ENCODE peak calls at places on chromosomes 13 and 19, in nine cellular contexts. M, J, I, U, A, H, Q, D and O are unnamed samples.

GRCh38 chr19:16366433-16367268 is 42.0 kb downstream of the KLF2 start:
- DNase-seq in U (no peak), I (no peak), D (no peak), H (no peak), A (no peak), M (no peak), J (no peak), Q (no peak), O (no peak)

GRCh38 chr13:102825921-102826706 is 19.7 kb upstream of the ERCC5 start:
- DNase-seq in Q (no peak), H (peak; percentile 96), J (no peak), A (peak; percentile 71), D (no peak), M (peak; percentile 93), U (peak; percentile 95), I (no peak), O (peak; percentile 95)

GRCh38 chr19:7605490-7606222 is 10.0 kb downstream of the CAMSAP3 start:
- DNase-seq in M (no peak), I (no peak), D (no peak), Q (no peak), H (peak; percentile 19), A (no peak), U (no peak), J (no peak), O (peak; percentile 40)

GRCh38 chr19:40976724-40977123 is 14.4 kb upstream of the CYP2B6 start:
- DNase-seq in M (no peak), A (no peak), Q (no peak), H (no peak), I (no peak), D (no peak), U (no peak), J (no peak), O (no peak)

GRCh38 chr13:41941174-41941573 is 19.7 kb downstream of the VWA8 start:
- DNase-seq in I (no peak), D (no peak), H (peak; percentile 34), J (no peak), A (no peak), Q (no peak), M (no peak), U (no peak), O (peak; percentile 44)

GRCh38 chr19:6060600-6061391 is 49.5 kb downstream of the RFX2 start:
- DNase-seq in H (no peak), U (peak; percentile 88), Q (no peak), A (no peak), J (no peak), I (peak; percentile 56), D (no peak), M (no peak), O (peak; percentile 17)

GRCh38 chr19:49430172-49430677 is 5.0 kb downstream of the GFY start:
- DNase-seq in J (no peak), A (no peak), I (no peak), Q (no peak), D (no peak), M (no peak), U (no peak), H (no peak), O (no peak)

GRCh38 chr19:45404557-45405434 is at the start of gene PPP1R13L:
- DNase-seq in A (no peak), Q (no peak), I (peak; percentile 88), M (peak; percentile 42), J (peak; percentile 69), D (peak; percentile 89), U (peak; percentile 82), H (peak; percentile 85), O (peak; percentile 90)

GRCh38 chr13:42039946-42040729 is 8.3 kb upstream of the DGKH start:
- DNase-seq in U (peak; percentile 84), D (peak; percentile 95), A (peak; percentile 69), J (peak; percentile 65), H (peak; percentile 90), M (no peak), I (peak; percentile 90), Q (peak; percentile 89), O (peak; percentile 94)

GRCh38 chr19:41426952-41427646 is at the start of gene B3GNT8:
- DNase-seq in D (peak; percentile 90), A (peak; percentile 11), Q (peak; percentile 71), J (peak; percentile 36), H (peak; percentile 70), U (peak; percentile 69), M (no peak), I (peak; percentile 85), O (peak; percentile 79)

GRCh38 chr13:50691682-50692263 is 151.7 kb downstream of the DLEU7 start:
- DNase-seq in I (no peak), Q (no peak), A (no peak), H (no peak), M (no peak), U (no peak), J (no peak), D (no peak), O (no peak)

GRCh38 chr19:33239223-33239975 is 13.7 kb upstream of the SLC7A10 start:
- DNase-seq in D (no peak), J (no peak), U (no peak), A (no peak), Q (no peak), H (no peak), M (no peak), I (no peak), O (no peak)

GRCh38 chr13:45875951-45876350 is 24.4 kb upstream of the SIAH3 start:
- DNase-seq in D (no peak), I (no peak), H (no peak), U (no peak), Q (no peak), A (no peak), J (no peak), M (no peak), O (no peak)

GRCh38 chr13:80441968-80442367 is 101.0 kb upstream of the SPRY2 start:
- DNase-seq in Q (no peak), M (no peak), A (no peak), H (no peak), J (no peak), I (no peak), D (no peak), U (no peak), O (peak; percentile 75)

GRCh38 chr19:36821758-36822157 is 16.4 kb downstream of the ZNF790 start:
- DNase-seq in J (no peak), A (no peak), D (no peak), M (no peak), I (no peak), Q (no peak), U (no peak), H (no peak), O (no peak)

GRCh38 chr19:36819130-36819630 is 19.0 kb downstream of the ZNF790 start:
- DNase-seq in A (no peak), D (no peak), H (peak; percentile 3), J (no peak), M (no peak), U (no peak), I (no peak), Q (no peak), O (peak; percentile 1)
- H3K4me3 ChIP-seq in A (no peak overlapping the region), D (no peak overlapping the region), H (no peak overlapping the region), J (no peak overlapping the region), M (no peak overlapping the region), U (no peak overlapping the region), I (no peak overlapping the region), Q (no peak overlapping the region), O (no peak overlapping the region)

GRCh38 chr13:113454936-113455335 is 1.6 kb upstream of the ADPRHL1 start:
- DNase-seq in Q (no peak), U (no peak), H (no peak), M (no peak), D (no peak), J (no peak), A (no peak), I (no peak), O (no peak)

GRCh38 chr13:113452942-113453901 is at the start of gene ADPRHL1:
- DNase-seq in M (no peak), A (no peak), U (no peak), J (no peak), Q (no peak), H (no peak), D (peak; percentile 72), I (no peak), O (no peak)

GRCh38 chr13:113451951-113452421 is 1.3 kb downstream of the ADPRHL1 start:
- DNase-seq in U (no peak), H (no peak), A (no peak), Q (no peak), J (no peak), D (peak; percentile 72), M (no peak), I (no peak), O (peak; percentile 23)

GRCh38 chr13:113455384-113455783 is 2.1 kb upstream of the ADPRHL1 start:
- DNase-seq in H (no peak), I (no peak), A (no peak), U (no peak), D (no peak), M (no peak), J (no peak), Q (no peak), O (no peak)

DNA sequence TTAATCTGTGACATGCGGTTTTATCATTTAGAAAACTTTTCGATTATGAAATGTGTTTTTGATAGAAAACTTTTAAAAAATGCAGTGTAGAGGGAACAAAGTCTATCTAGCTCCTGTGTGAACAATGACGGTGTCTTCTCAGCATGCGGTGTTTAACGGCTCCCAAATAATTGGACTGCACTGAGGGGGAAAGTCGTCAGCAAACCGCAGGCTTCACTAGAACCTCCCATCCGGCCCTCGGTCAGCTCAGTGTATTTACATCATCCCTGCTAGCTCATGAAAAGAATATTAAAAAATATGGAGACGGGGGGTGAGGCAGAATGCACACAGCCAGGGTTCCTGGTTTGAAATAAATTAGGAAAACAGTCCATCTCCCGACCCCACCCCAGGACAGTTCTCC is 674 bp upstream of the ADPRHL1 start:
- DNase-seq in M (peak; percentile 78), D (no peak), Q (no peak), A (no peak), H (peak; percentile 29), U (peak; percentile 87), J (no peak), I (no peak), O (peak; percentile 32)
- TF ChIP-seq CTCF in M (no peak), D (no peak), Q (no peak), A (no peak), H (no peak), U (no peak), J (no peak), I (no peak), O (no peak)

GRCh38 chr13:75896271-75896670 is 260.1 kb downstream of the LMO7 start:
- DNase-seq in H (no peak), U (no peak), Q (no peak), A (no peak), J (no peak), D (no peak), M (no peak), I (no peak), O (no peak)
- H3K4me3 ChIP-seq in H (no peak overlapping the region), U (no peak overlapping the region), Q (no peak overlapping the region), A (no peak overlapping the region), J (no peak overlapping the region), D (no peak overlapping the region), M (no peak overlapping the region), I (no peak overlapping the region), O (no peak overlapping the region)

GRCh38 chr19:2624537-2625091 is 77.9 kb downstream of the GNG7 start:
- DNase-seq in I (peak; percentile 62), H (no peak), D (peak; percentile 74), A (no peak), U (no peak), J (no peak), M (no peak), Q (no peak), O (no peak)
- TF ChIP-seq CTCF in I (peak; percentile 20), H (peak; percentile 17), D (peak; percentile 52), A (no peak), U (no peak), J (peak; percentile 17), M (peak; percentile 10), Q (no peak), O (no peak)

GRCh38 chr13:84479656-84480055 is 597.4 kb upstream of the SLITRK1 start:
- DNase-seq in H (peak; percentile 9), J (no peak), D (no peak), U (no peak), A (no peak), M (no peak), I (no peak), Q (no peak), O (no peak)
- H3K4me3 ChIP-seq in H (no peak overlapping the region), J (no peak overlapping the region), D (no peak overlapping the region), U (no peak overlapping the region), A (no peak overlapping the region), M (no peak overlapping the region), I (no peak overlapping the region), Q (no peak overlapping the region), O (no peak overlapping the region)